ENCODE peak calls at places on chromosome 12, in four cellular contexts. One of them, this sample, is unnamed.

GRCh38 chr12:2642896-2643425 is 151.8 kb upstream of the FKBP4 start:
- DNase-seq in caudate nucleus: no peak
- DNase-seq in CD4-positive, CD25-positive, alpha-beta regulatory T cell: no peak
- DNase-seq in suprapubic skin: no peak
- DNase-seq in this sample: no peak

GRCh38 chr12:1791104-1791927 is 29.0 kb upstream of the LRTM2 start:
- DNase-seq in caudate nucleus: peak; percentile 31
- DNase-seq in CD4-positive, CD25-positive, alpha-beta regulatory T cell: peak; percentile 74
- DNase-seq in suprapubic skin: no peak
- DNase-seq in this sample: no peak

GRCh38 chr12:11580125-11580751 is 69.2 kb upstream of the ETV6 start:
- DNase-seq in caudate nucleus: no peak
- DNase-seq in CD4-positive, CD25-positive, alpha-beta regulatory T cell: no peak
- DNase-seq in suprapubic skin: no peak
- DNase-seq in this sample: peak; percentile 15

GRCh38 chr12:54486173-54486867 is 11.2 kb upstream of the NCKAP1L start:
- DNase-seq in caudate nucleus: no peak
- DNase-seq in CD4-positive, CD25-positive, alpha-beta regulatory T cell: no peak
- DNase-seq in suprapubic skin: no peak
- DNase-seq in this sample: no peak

GRCh38 chr12:132018193-132018916 is 68.6 kb downstream of the EP400 start:
- DNase-seq in caudate nucleus: peak; percentile 23
- DNase-seq in CD4-positive, CD25-positive, alpha-beta regulatory T cell: no peak
- DNase-seq in suprapubic skin: peak; percentile 50
- DNase-seq in this sample: no peak

GRCh38 chr12:11174022-11174421 is 3.0 kb downstream of the SMIM10L1 start:
- DNase-seq in caudate nucleus: no peak
- DNase-seq in CD4-positive, CD25-positive, alpha-beta regulatory T cell: no peak
- DNase-seq in suprapubic skin: no peak
- DNase-seq in this sample: no peak

GRCh38 chr12:116194935-116195431 is 82.5 kb downstream of the MED13L start:
- DNase-seq in caudate nucleus: no peak
- DNase-seq in CD4-positive, CD25-positive, alpha-beta regulatory T cell: peak; percentile 31
- DNase-seq in suprapubic skin: no peak
- DNase-seq in this sample: no peak

GRCh38 chr12:111438501-111438900 is 32.8 kb downstream of the SH2B3 start:
- DNase-seq in caudate nucleus: no peak
- DNase-seq in CD4-positive, CD25-positive, alpha-beta regulatory T cell: no peak
- DNase-seq in suprapubic skin: no peak
- DNase-seq in this sample: no peak

GRCh38 chr12:13379531-13379930 is 183.0 kb downstream of the EMP1 start:
- DNase-seq in caudate nucleus: no peak
- DNase-seq in CD4-positive, CD25-positive, alpha-beta regulatory T cell: no peak
- DNase-seq in suprapubic skin: no peak
- DNase-seq in this sample: no peak

GRCh38 chr12:113424915-113425823 is 3.0 kb downstream of the SDSL start:
- DNase-seq in caudate nucleus: peak; percentile 14
- DNase-seq in CD4-positive, CD25-positive, alpha-beta regulatory T cell: peak; percentile 34
- DNase-seq in suprapubic skin: no peak
- DNase-seq in this sample: peak; percentile 30

GRCh38 chr12:96263449-96263902 is 69.3 kb downstream of the ELK3 start:
- DNase-seq in caudate nucleus: no peak
- DNase-seq in CD4-positive, CD25-positive, alpha-beta regulatory T cell: no peak
- DNase-seq in suprapubic skin: no peak
- DNase-seq in this sample: no peak

GRCh38 chr12:120078868-120079267 is 37.7 kb downstream of the RAB35 start:
- DNase-seq in caudate nucleus: no peak
- DNase-seq in CD4-positive, CD25-positive, alpha-beta regulatory T cell: peak; percentile 18
- DNase-seq in suprapubic skin: no peak
- DNase-seq in this sample: no peak

GRCh38 chr12:5376591-5377207 is 55.2 kb upstream of the NTF3 start:
- DNase-seq in caudate nucleus: no peak
- DNase-seq in CD4-positive, CD25-positive, alpha-beta regulatory T cell: no peak
- DNase-seq in suprapubic skin: no peak
- DNase-seq in this sample: no peak

GRCh38 chr12:7091660-7092228 is 501 bp downstream of the C1R start:
- DNase-seq in caudate nucleus: no peak
- DNase-seq in CD4-positive, CD25-positive, alpha-beta regulatory T cell: no peak
- DNase-seq in suprapubic skin: peak; percentile 79
- DNase-seq in this sample: no peak

GRCh38 chr12:71686658-71687025 is 760 bp downstream of the TMEM19 start:
- DNase-seq in caudate nucleus: no peak
- DNase-seq in CD4-positive, CD25-positive, alpha-beta regulatory T cell: no peak
- DNase-seq in suprapubic skin: no peak
- DNase-seq in this sample: no peak

GRCh38 chr12:89686311-89686710 is 22.3 kb downstream of the ATP2B1 start:
- DNase-seq in caudate nucleus: no peak
- DNase-seq in CD4-positive, CD25-positive, alpha-beta regulatory T cell: no peak
- DNase-seq in suprapubic skin: no peak
- DNase-seq in this sample: no peak

GRCh38 chr12:67940780-67941243 is 48.4 kb upstream of the IFNG-AS1 start:
- DNase-seq in caudate nucleus: no peak
- DNase-seq in CD4-positive, CD25-positive, alpha-beta regulatory T cell: no peak
- DNase-seq in suprapubic skin: no peak
- DNase-seq in this sample: no peak

GRCh38 chr12:71107976-71108749 is 49.6 kb downstream of the TSPAN8 start:
- DNase-seq in caudate nucleus: no peak
- DNase-seq in CD4-positive, CD25-positive, alpha-beta regulatory T cell: no peak
- DNase-seq in suprapubic skin: no peak
- DNase-seq in this sample: no peak

GRCh38 chr12:104494137-104494815 is 37.5 kb downstream of the CHST11 start:
- DNase-seq in caudate nucleus: peak; percentile 26
- DNase-seq in CD4-positive, CD25-positive, alpha-beta regulatory T cell: peak; percentile 68
- DNase-seq in suprapubic skin: no peak
- DNase-seq in this sample: no peak

GRCh38 chr12:119659289-119659897 is 8.5 kb upstream of the PRKAB1 start:
- DNase-seq in caudate nucleus: no peak
- DNase-seq in CD4-positive, CD25-positive, alpha-beta regulatory T cell: peak; percentile 55
- DNase-seq in suprapubic skin: no peak
- DNase-seq in this sample: no peak

GRCh38 chr12:18946106-18946505 is 183.4 kb upstream of the PLEKHA5 start:
- DNase-seq in caudate nucleus: no peak
- DNase-seq in CD4-positive, CD25-positive, alpha-beta regulatory T cell: no peak
- DNase-seq in suprapubic skin: no peak
- DNase-seq in this sample: no peak

GRCh38 chr12:91990525-91990924 is 155.1 kb downstream of the BTG1 start:
- DNase-seq in caudate nucleus: no peak
- DNase-seq in CD4-positive, CD25-positive, alpha-beta regulatory T cell: no peak
- DNase-seq in suprapubic skin: no peak
- DNase-seq in this sample: no peak

GRCh38 chr12:121947966-121948365 is 29.6 kb downstream of the CFAP251 start:
- DNase-seq in caudate nucleus: no peak
- DNase-seq in CD4-positive, CD25-positive, alpha-beta regulatory T cell: no peak
- DNase-seq in suprapubic skin: no peak
- DNase-seq in this sample: no peak

GRCh38 chr12:104958946-104959841 is 1.1 kb upstream of the SLC41A2 start:
- DNase-seq in caudate nucleus: no peak
- DNase-seq in CD4-positive, CD25-positive, alpha-beta regulatory T cell: no peak
- DNase-seq in suprapubic skin: no peak
- DNase-seq in this sample: no peak

GRCh38 chr12:78696267-78696666 is 168.3 kb upstream of the SYT1 start:
- DNase-seq in caudate nucleus: no peak
- DNase-seq in CD4-positive, CD25-positive, alpha-beta regulatory T cell: no peak
- DNase-seq in suprapubic skin: no peak
- DNase-seq in this sample: no peak

GRCh38 chr12:53478865-53479264 is 20.4 kb downstream of the MAP3K12 start:
- DNase-seq in caudate nucleus: no peak
- DNase-seq in CD4-positive, CD25-positive, alpha-beta regulatory T cell: no peak
- DNase-seq in suprapubic skin: no peak
- DNase-seq in this sample: no peak
- H3K27ac ChIP-seq in caudate nucleus: no peak overlapping the region
- H3K27ac ChIP-seq in CD4-positive, CD25-positive, alpha-beta regulatory T cell: no peak overlapping the region
- H3K27ac ChIP-seq in suprapubic skin: no peak overlapping the region
- H3K27ac ChIP-seq in this sample: no peak overlapping the region

DNA sequence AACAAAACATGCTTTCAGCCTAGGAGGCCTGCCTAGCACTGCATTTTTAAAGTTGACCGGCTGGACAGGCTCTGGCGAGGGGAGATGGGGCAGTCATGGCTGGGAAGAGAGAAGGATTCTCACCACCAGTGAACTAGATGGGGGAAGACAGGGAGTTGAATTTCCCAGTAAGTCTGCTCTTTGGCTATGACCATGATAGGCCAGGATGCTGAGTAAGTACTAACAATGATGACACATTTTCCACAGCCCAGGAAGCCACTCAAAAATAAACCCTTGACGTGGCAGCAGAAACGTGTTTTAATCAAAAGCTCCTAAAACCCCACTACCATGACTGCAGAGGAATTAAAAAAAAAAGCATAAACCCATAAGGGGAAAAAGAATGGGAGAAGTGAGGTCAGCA is 19.0 kb downstream of the KCTD10 start:
- DNase-seq in caudate nucleus: no peak
- DNase-seq in CD4-positive, CD25-positive, alpha-beta regulatory T cell: no peak
- DNase-seq in suprapubic skin: no peak
- DNase-seq in this sample: no peak
- H3K27ac ChIP-seq in caudate nucleus: peak overlapping the region; percentile 71
- H3K27ac ChIP-seq in CD4-positive, CD25-positive, alpha-beta regulatory T cell: no peak overlapping the region
- H3K27ac ChIP-seq in suprapubic skin: peak overlapping the region; percentile 26
- H3K27ac ChIP-seq in this sample: peak overlapping the region; percentile 88

DNA sequence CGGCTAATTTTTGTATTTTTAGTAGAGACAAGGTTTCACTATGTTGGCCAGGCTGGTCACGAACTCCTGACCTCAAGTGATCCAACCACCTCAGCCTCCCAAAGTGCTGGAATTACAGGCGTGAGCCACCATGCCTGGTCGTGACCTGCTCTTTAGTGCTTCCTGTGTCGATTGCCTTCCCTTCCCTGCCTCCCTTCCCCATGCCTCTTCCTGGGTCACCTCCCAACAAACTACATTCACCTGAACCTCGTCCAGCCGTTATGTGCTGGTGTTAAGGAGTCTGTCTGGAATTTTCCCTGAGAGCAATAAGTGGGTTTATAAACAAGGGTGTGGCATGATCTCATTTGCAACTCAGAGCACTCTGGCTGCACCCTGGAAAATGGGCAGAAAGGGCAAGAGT is 32.1 kb upstream of the C12orf76 start:
- DNase-seq in caudate nucleus: no peak
- DNase-seq in CD4-positive, CD25-positive, alpha-beta regulatory T cell: no peak
- DNase-seq in suprapubic skin: no peak
- DNase-seq in this sample: no peak
- H3K27ac ChIP-seq in caudate nucleus: no peak overlapping the region
- H3K27ac ChIP-seq in CD4-positive, CD25-positive, alpha-beta regulatory T cell: peak overlapping the region; percentile 84
- H3K27ac ChIP-seq in suprapubic skin: no peak overlapping the region
- H3K27ac ChIP-seq in this sample: peak overlapping the region; percentile 91

GRCh38 chr12:26488339-26488738 is 293.0 kb downstream of the SSPN start:
- DNase-seq in caudate nucleus: no peak
- DNase-seq in CD4-positive, CD25-positive, alpha-beta regulatory T cell: no peak
- DNase-seq in suprapubic skin: no peak
- DNase-seq in this sample: no peak
- H3K27ac ChIP-seq in caudate nucleus: no peak overlapping the region
- H3K27ac ChIP-seq in CD4-positive, CD25-positive, alpha-beta regulatory T cell: no peak overlapping the region
- H3K27ac ChIP-seq in suprapubic skin: no peak overlapping the region
- H3K27ac ChIP-seq in this sample: no peak overlapping the region

GRCh38 chr12:27606986-27607385 is 83.0 kb downstream of the PPFIBP1 start:
- DNase-seq in caudate nucleus: no peak
- DNase-seq in CD4-positive, CD25-positive, alpha-beta regulatory T cell: no peak
- DNase-seq in suprapubic skin: no peak
- DNase-seq in this sample: no peak

GRCh38 chr12:27604431-27604830 is 80.4 kb downstream of the PPFIBP1 start:
- DNase-seq in caudate nucleus: no peak
- DNase-seq in CD4-positive, CD25-positive, alpha-beta regulatory T cell: no peak
- DNase-seq in suprapubic skin: no peak
- DNase-seq in this sample: no peak

GRCh38 chr12:27610380-27610779 is 85.9 kb upstream of the REP15 start:
- DNase-seq in caudate nucleus: no peak
- DNase-seq in CD4-positive, CD25-positive, alpha-beta regulatory T cell: no peak
- DNase-seq in suprapubic skin: no peak
- DNase-seq in this sample: no peak

GRCh38 chr12:27607611-27608010 is 83.6 kb downstream of the PPFIBP1 start:
- DNase-seq in caudate nucleus: no peak
- DNase-seq in CD4-positive, CD25-positive, alpha-beta regulatory T cell: no peak
- DNase-seq in suprapubic skin: no peak
- DNase-seq in this sample: no peak

GRCh38 chr12:27608890-27609289 is 84.9 kb downstream of the PPFIBP1 start:
- DNase-seq in caudate nucleus: no peak
- DNase-seq in CD4-positive, CD25-positive, alpha-beta regulatory T cell: no peak
- DNase-seq in suprapubic skin: no peak
- DNase-seq in this sample: no peak
- H3K27ac ChIP-seq in caudate nucleus: no peak overlapping the region
- H3K27ac ChIP-seq in CD4-positive, CD25-positive, alpha-beta regulatory T cell: no peak overlapping the region
- H3K27ac ChIP-seq in suprapubic skin: no peak overlapping the region
- H3K27ac ChIP-seq in this sample: no peak overlapping the region

GRCh38 chr12:123131291-123131831 is 19.5 kb downstream of the PITPNM2 start:
- DNase-seq in caudate nucleus: no peak
- DNase-seq in CD4-positive, CD25-positive, alpha-beta regulatory T cell: no peak
- DNase-seq in suprapubic skin: no peak
- DNase-seq in this sample: no peak
- H3K27ac ChIP-seq in caudate nucleus: peak overlapping the region; percentile 28
- H3K27ac ChIP-seq in CD4-positive, CD25-positive, alpha-beta regulatory T cell: peak overlapping the region; percentile 78
- H3K27ac ChIP-seq in suprapubic skin: peak overlapping the region; percentile 51
- H3K27ac ChIP-seq in this sample: no peak overlapping the region

GRCh38 chr12:69497308-69498026 is 27.3 kb downstream of the FRS2 start:
- DNase-seq in caudate nucleus: no peak
- DNase-seq in CD4-positive, CD25-positive, alpha-beta regulatory T cell: no peak
- DNase-seq in suprapubic skin: no peak
- DNase-seq in this sample: no peak
- H3K27ac ChIP-seq in caudate nucleus: no peak overlapping the region
- H3K27ac ChIP-seq in CD4-positive, CD25-positive, alpha-beta regulatory T cell: no peak overlapping the region
- H3K27ac ChIP-seq in suprapubic skin: no peak overlapping the region
- H3K27ac ChIP-seq in this sample: no peak overlapping the region